ENCODE peak calls at places on chromosomes 7 and 10, in seven cellular contexts. One of them, this sample, is unnamed.

GRCh38 chr7:138008588-138009349 is 6.9 kb upstream of the CREB3L2 start:
- DNase-seq in amniotic stem cell: no peak
- DNase-seq in fibroblast of mammary gland: peak
- DNase-seq in hepatocyte: peak
- DNase-seq in NCI-H1930: no peak
- DNase-seq in CD4-positive, CD25-positive, alpha-beta regulatory T cell: peak
- DNase-seq in lower lobe of right lung: no peak
- DNase-seq in this sample: no peak

GRCh38 chr10:31390804-31391203 is 71.8 kb downstream of the ZEB1 start:
- DNase-seq in NCI-H1930: no peak
- DNase-seq in lower lobe of right lung: no peak
- DNase-seq in fibroblast of mammary gland: no peak
- DNase-seq in CD4-positive, CD25-positive, alpha-beta regulatory T cell: no peak
- DNase-seq in amniotic stem cell: no peak
- DNase-seq in hepatocyte: no peak
- DNase-seq in this sample: no peak

GRCh38 chr10:95423327-95424005 is 132.7 kb upstream of the PDLIM1 start:
- DNase-seq in hepatocyte: no peak
- DNase-seq in amniotic stem cell: no peak
- DNase-seq in lower lobe of right lung: no peak
- DNase-seq in NCI-H1930: no peak
- DNase-seq in fibroblast of mammary gland: no peak
- DNase-seq in CD4-positive, CD25-positive, alpha-beta regulatory T cell: no peak
- DNase-seq in this sample: no peak

GRCh38 chr7:52838981-52839411 is 196.4 kb upstream of the POM121L12 start:
- DNase-seq in CD4-positive, CD25-positive, alpha-beta regulatory T cell: no peak
- DNase-seq in fibroblast of mammary gland: no peak
- DNase-seq in lower lobe of right lung: no peak
- DNase-seq in hepatocyte: peak
- DNase-seq in amniotic stem cell: no peak
- DNase-seq in NCI-H1930: no peak
- DNase-seq in this sample: no peak

GRCh38 chr7:47449810-47450586 is 131.9 kb downstream of the TNS3 start:
- DNase-seq in amniotic stem cell: no peak
- DNase-seq in CD4-positive, CD25-positive, alpha-beta regulatory T cell: no peak
- DNase-seq in NCI-H1930: no peak
- DNase-seq in lower lobe of right lung: no peak
- DNase-seq in fibroblast of mammary gland: peak
- DNase-seq in hepatocyte: no peak
- DNase-seq in this sample: no peak

GRCh38 chr10:18134509-18134908 is 5.7 kb upstream of the CACNB2 start:
- DNase-seq in fibroblast of mammary gland: no peak
- DNase-seq in lower lobe of right lung: no peak
- DNase-seq in NCI-H1930: no peak
- DNase-seq in hepatocyte: no peak
- DNase-seq in amniotic stem cell: no peak
- DNase-seq in CD4-positive, CD25-positive, alpha-beta regulatory T cell: no peak
- DNase-seq in this sample: no peak

GRCh38 chr10:21402606-21403083 is 122.8 kb downstream of the SKIDA1 start:
- DNase-seq in NCI-H1930: no peak
- DNase-seq in fibroblast of mammary gland: peak
- DNase-seq in CD4-positive, CD25-positive, alpha-beta regulatory T cell: no peak
- DNase-seq in amniotic stem cell: no peak
- DNase-seq in lower lobe of right lung: no peak
- DNase-seq in hepatocyte: no peak
- DNase-seq in this sample: no peak

GRCh38 chr7:40405991-40406390 is 271.2 kb downstream of the SUGCT start:
- DNase-seq in hepatocyte: no peak
- DNase-seq in lower lobe of right lung: no peak
- DNase-seq in NCI-H1930: no peak
- DNase-seq in CD4-positive, CD25-positive, alpha-beta regulatory T cell: no peak
- DNase-seq in fibroblast of mammary gland: no peak
- DNase-seq in amniotic stem cell: no peak
- DNase-seq in this sample: no peak

GRCh38 chr7:22822486-22823141 is at the start of gene TOMM7:
- DNase-seq in hepatocyte: peak
- DNase-seq in amniotic stem cell: peak
- DNase-seq in NCI-H1930: peak
- DNase-seq in fibroblast of mammary gland: peak
- DNase-seq in lower lobe of right lung: peak
- DNase-seq in CD4-positive, CD25-positive, alpha-beta regulatory T cell: peak
- DNase-seq in this sample: peak

GRCh38 chr7:28685660-28686417 is 272.3 kb downstream of the TRIL start:
- DNase-seq in amniotic stem cell: peak
- DNase-seq in CD4-positive, CD25-positive, alpha-beta regulatory T cell: no peak
- DNase-seq in NCI-H1930: no peak
- DNase-seq in hepatocyte: peak
- DNase-seq in lower lobe of right lung: peak
- DNase-seq in fibroblast of mammary gland: peak
- DNase-seq in this sample: peak

GRCh38 chr7:116380030-116380429 is 119.5 kb upstream of the CAV2 start:
- DNase-seq in amniotic stem cell: no peak
- DNase-seq in lower lobe of right lung: no peak
- DNase-seq in fibroblast of mammary gland: peak
- DNase-seq in hepatocyte: no peak
- DNase-seq in CD4-positive, CD25-positive, alpha-beta regulatory T cell: no peak
- DNase-seq in NCI-H1930: no peak
- DNase-seq in this sample: no peak

GRCh38 chr10:71863203-71863602 is 12.2 kb upstream of the PSAP start:
- DNase-seq in CD4-positive, CD25-positive, alpha-beta regulatory T cell: no peak
- DNase-seq in hepatocyte: no peak
- DNase-seq in NCI-H1930: no peak
- DNase-seq in fibroblast of mammary gland: no peak
- DNase-seq in lower lobe of right lung: no peak
- DNase-seq in amniotic stem cell: no peak
- DNase-seq in this sample: no peak

GRCh38 chr7:47292832-47293309 is 289.0 kb downstream of the TNS3 start:
- DNase-seq in fibroblast of mammary gland: no peak
- DNase-seq in amniotic stem cell: no peak
- DNase-seq in NCI-H1930: no peak
- DNase-seq in hepatocyte: peak
- DNase-seq in CD4-positive, CD25-positive, alpha-beta regulatory T cell: no peak
- DNase-seq in lower lobe of right lung: no peak
- DNase-seq in this sample: no peak

GRCh38 chr7:48411619-48412018 is 240.4 kb downstream of the ABCA13 start:
- DNase-seq in amniotic stem cell: no peak
- DNase-seq in CD4-positive, CD25-positive, alpha-beta regulatory T cell: no peak
- DNase-seq in NCI-H1930: no peak
- DNase-seq in lower lobe of right lung: no peak
- DNase-seq in hepatocyte: no peak
- DNase-seq in fibroblast of mammary gland: no peak
- DNase-seq in this sample: no peak

GRCh38 chr10:2883238-2883637 is 184.1 kb upstream of the PFKP start:
- DNase-seq in hepatocyte: no peak
- DNase-seq in amniotic stem cell: no peak
- DNase-seq in fibroblast of mammary gland: no peak
- DNase-seq in NCI-H1930: no peak
- DNase-seq in CD4-positive, CD25-positive, alpha-beta regulatory T cell: no peak
- DNase-seq in lower lobe of right lung: no peak
- DNase-seq in this sample: no peak

GRCh38 chr10:51244739-51245138 is 170.5 kb downstream of the PRKG1 start:
- DNase-seq in CD4-positive, CD25-positive, alpha-beta regulatory T cell: no peak
- DNase-seq in NCI-H1930: no peak
- DNase-seq in amniotic stem cell: peak
- DNase-seq in lower lobe of right lung: no peak
- DNase-seq in fibroblast of mammary gland: peak
- DNase-seq in hepatocyte: peak
- DNase-seq in this sample: no peak

GRCh38 chr10:10831085-10831484 is 186.6 kb upstream of the CELF2 start:
- DNase-seq in CD4-positive, CD25-positive, alpha-beta regulatory T cell: no peak
- DNase-seq in fibroblast of mammary gland: peak
- DNase-seq in hepatocyte: peak
- DNase-seq in lower lobe of right lung: peak
- DNase-seq in NCI-H1930: no peak
- DNase-seq in amniotic stem cell: peak
- DNase-seq in this sample: peak

GRCh38 chr7:42545049-42545724 is 308.2 kb upstream of the GLI3 start:
- DNase-seq in NCI-H1930: no peak
- DNase-seq in amniotic stem cell: no peak
- DNase-seq in fibroblast of mammary gland: no peak
- DNase-seq in lower lobe of right lung: no peak
- DNase-seq in hepatocyte: no peak
- DNase-seq in CD4-positive, CD25-positive, alpha-beta regulatory T cell: no peak
- DNase-seq in this sample: no peak

GRCh38 chr10:50988792-50989191 is 85.5 kb upstream of the PRKG1 start:
- DNase-seq in amniotic stem cell: no peak
- DNase-seq in fibroblast of mammary gland: peak
- DNase-seq in hepatocyte: peak
- DNase-seq in CD4-positive, CD25-positive, alpha-beta regulatory T cell: no peak
- DNase-seq in lower lobe of right lung: no peak
- DNase-seq in NCI-H1930: no peak
- DNase-seq in this sample: no peak

GRCh38 chr10:33122014-33122788 is 164.2 kb upstream of the ITGB1 start:
- DNase-seq in lower lobe of right lung: no peak
- DNase-seq in fibroblast of mammary gland: peak
- DNase-seq in hepatocyte: peak
- DNase-seq in amniotic stem cell: peak
- DNase-seq in CD4-positive, CD25-positive, alpha-beta regulatory T cell: no peak
- DNase-seq in NCI-H1930: no peak
- DNase-seq in this sample: peak

GRCh38 chr7:7861211-7861633 is 107.4 kb upstream of the GLCCI1 start:
- DNase-seq in CD4-positive, CD25-positive, alpha-beta regulatory T cell: no peak
- DNase-seq in lower lobe of right lung: no peak
- DNase-seq in amniotic stem cell: no peak
- DNase-seq in fibroblast of mammary gland: peak
- DNase-seq in hepatocyte: peak
- DNase-seq in NCI-H1930: no peak
- DNase-seq in this sample: no peak

GRCh38 chr7:95608344-95609173 is 12.2 kb upstream of the PDK4 start:
- DNase-seq in fibroblast of mammary gland: peak
- DNase-seq in amniotic stem cell: peak
- DNase-seq in hepatocyte: peak
- DNase-seq in NCI-H1930: no peak
- DNase-seq in lower lobe of right lung: peak
- DNase-seq in CD4-positive, CD25-positive, alpha-beta regulatory T cell: no peak
- DNase-seq in this sample: peak

GRCh38 chr10:67553266-67553665 is 142.7 kb downstream of the CTNNA3 start:
- DNase-seq in CD4-positive, CD25-positive, alpha-beta regulatory T cell: no peak
- DNase-seq in amniotic stem cell: no peak
- DNase-seq in fibroblast of mammary gland: no peak
- DNase-seq in NCI-H1930: no peak
- DNase-seq in hepatocyte: no peak
- DNase-seq in lower lobe of right lung: no peak
- DNase-seq in this sample: no peak

GRCh38 chr10:19920075-19920726 is 104.0 kb downstream of the PLXDC2 start:
- DNase-seq in lower lobe of right lung: no peak
- DNase-seq in NCI-H1930: no peak
- DNase-seq in hepatocyte: no peak
- DNase-seq in fibroblast of mammary gland: no peak
- DNase-seq in amniotic stem cell: no peak
- DNase-seq in CD4-positive, CD25-positive, alpha-beta regulatory T cell: no peak
- DNase-seq in this sample: no peak

GRCh38 chr7:132437730-132438129 is 138.5 kb downstream of the PLXNA4 start:
- DNase-seq in hepatocyte: no peak
- DNase-seq in lower lobe of right lung: no peak
- DNase-seq in NCI-H1930: no peak
- DNase-seq in amniotic stem cell: no peak
- DNase-seq in fibroblast of mammary gland: no peak
- DNase-seq in CD4-positive, CD25-positive, alpha-beta regulatory T cell: no peak
- DNase-seq in this sample: no peak

GRCh38 chr7:24436131-24436920 is 136.9 kb upstream of the PALS2 start:
- DNase-seq in NCI-H1930: no peak
- DNase-seq in CD4-positive, CD25-positive, alpha-beta regulatory T cell: no peak
- DNase-seq in lower lobe of right lung: no peak
- DNase-seq in amniotic stem cell: no peak
- DNase-seq in fibroblast of mammary gland: no peak
- DNase-seq in hepatocyte: no peak
- DNase-seq in this sample: no peak

GRCh38 chr7:31373337-31374289 is 33.1 kb upstream of the NEUROD6 start:
- DNase-seq in NCI-H1930: peak
- DNase-seq in fibroblast of mammary gland: peak
- DNase-seq in lower lobe of right lung: no peak
- DNase-seq in CD4-positive, CD25-positive, alpha-beta regulatory T cell: no peak
- DNase-seq in hepatocyte: peak
- DNase-seq in amniotic stem cell: peak
- DNase-seq in this sample: no peak

GRCh38 chr7:12646139-12646538 is 41.3 kb upstream of the ARL4A start:
- DNase-seq in NCI-H1930: no peak
- DNase-seq in hepatocyte: no peak
- DNase-seq in amniotic stem cell: no peak
- DNase-seq in CD4-positive, CD25-positive, alpha-beta regulatory T cell: no peak
- DNase-seq in lower lobe of right lung: no peak
- DNase-seq in fibroblast of mammary gland: no peak
- DNase-seq in this sample: no peak

GRCh38 chr10:36559412-36559811 is 566.0 kb upstream of the ANKRD30A start:
- DNase-seq in lower lobe of right lung: no peak
- DNase-seq in amniotic stem cell: no peak
- DNase-seq in hepatocyte: no peak
- DNase-seq in CD4-positive, CD25-positive, alpha-beta regulatory T cell: no peak
- DNase-seq in NCI-H1930: no peak
- DNase-seq in fibroblast of mammary gland: peak
- DNase-seq in this sample: no peak

GRCh38 chr10:133456041-133456951 is 2.6 kb downstream of the SCART1 start:
- DNase-seq in NCI-H1930: no peak
- DNase-seq in fibroblast of mammary gland: no peak
- DNase-seq in CD4-positive, CD25-positive, alpha-beta regulatory T cell: no peak
- DNase-seq in hepatocyte: no peak
- DNase-seq in amniotic stem cell: no peak
- DNase-seq in lower lobe of right lung: no peak
- DNase-seq in this sample: no peak

GRCh38 chr7:55641273-55641691 is 69.0 kb upstream of the VOPP1 start:
- DNase-seq in fibroblast of mammary gland: peak
- DNase-seq in NCI-H1930: peak
- DNase-seq in amniotic stem cell: peak
- DNase-seq in CD4-positive, CD25-positive, alpha-beta regulatory T cell: peak
- DNase-seq in hepatocyte: peak
- DNase-seq in lower lobe of right lung: no peak
- DNase-seq in this sample: no peak

GRCh38 chr7:129828989-129829676 is 123.6 kb downstream of the UBE2H start:
- DNase-seq in fibroblast of mammary gland: peak
- DNase-seq in amniotic stem cell: no peak
- DNase-seq in NCI-H1930: no peak
- DNase-seq in CD4-positive, CD25-positive, alpha-beta regulatory T cell: peak
- DNase-seq in lower lobe of right lung: no peak
- DNase-seq in hepatocyte: no peak
- DNase-seq in this sample: no peak

GRCh38 chr10:117540640-117541404 is 1.7 kb upstream of the EMX2 start:
- DNase-seq in hepatocyte: no peak
- DNase-seq in lower lobe of right lung: no peak
- DNase-seq in NCI-H1930: no peak
- DNase-seq in fibroblast of mammary gland: no peak
- DNase-seq in amniotic stem cell: no peak
- DNase-seq in CD4-positive, CD25-positive, alpha-beta regulatory T cell: no peak
- DNase-seq in this sample: no peak

GRCh38 chr7:106756071-106756470 is 95.1 kb upstream of the CCDC71L start:
- DNase-seq in hepatocyte: no peak
- DNase-seq in fibroblast of mammary gland: no peak
- DNase-seq in lower lobe of right lung: no peak
- DNase-seq in amniotic stem cell: no peak
- DNase-seq in CD4-positive, CD25-positive, alpha-beta regulatory T cell: no peak
- DNase-seq in NCI-H1930: no peak
- DNase-seq in this sample: no peak

GRCh38 chr10:118241229-118242137 is 100.6 kb downstream of the FAM204A start:
- DNase-seq in CD4-positive, CD25-positive, alpha-beta regulatory T cell: peak
- DNase-seq in NCI-H1930: peak
- DNase-seq in amniotic stem cell: peak
- DNase-seq in lower lobe of right lung: peak
- DNase-seq in fibroblast of mammary gland: peak
- DNase-seq in hepatocyte: peak
- DNase-seq in this sample: peak

GRCh38 chr7:55533050-55533728 is 39.1 kb downstream of the VOPP1 start:
- DNase-seq in hepatocyte: no peak
- DNase-seq in fibroblast of mammary gland: peak
- DNase-seq in NCI-H1930: no peak
- DNase-seq in CD4-positive, CD25-positive, alpha-beta regulatory T cell: peak
- DNase-seq in amniotic stem cell: no peak
- DNase-seq in lower lobe of right lung: no peak
- DNase-seq in this sample: no peak

GRCh38 chr10:16644146-16644545 is 122.5 kb upstream of the C1QL3 start:
- DNase-seq in CD4-positive, CD25-positive, alpha-beta regulatory T cell: no peak
- DNase-seq in amniotic stem cell: no peak
- DNase-seq in fibroblast of mammary gland: peak
- DNase-seq in hepatocyte: no peak
- DNase-seq in lower lobe of right lung: no peak
- DNase-seq in NCI-H1930: no peak
- DNase-seq in this sample: no peak

GRCh38 chr10:72353028-72353962 is 1.4 kb downstream of the DNAJB12 start:
- DNase-seq in NCI-H1930: no peak
- DNase-seq in CD4-positive, CD25-positive, alpha-beta regulatory T cell: no peak
- DNase-seq in fibroblast of mammary gland: peak
- DNase-seq in hepatocyte: peak
- DNase-seq in lower lobe of right lung: no peak
- DNase-seq in amniotic stem cell: peak
- DNase-seq in this sample: no peak